ENCODE peak calls at places on chromosomes 1 and 21, in four cellular contexts. S, N, T and X are unnamed samples.
A peak's percentile ranks its signal among the peaks of the same experiment; 100 is the strongest.

GRCh38 chr1:193774536-193775323 is 588.3 kb upstream of the B3GALT2 start:
- DNase-seq in T (no peak), S (no peak), N (no peak), X (no peak)

GRCh38 chr1:68147534-68147933 is 84.8 kb downstream of the WLS start:
- DNase-seq in N (no peak), S (no peak), T (no peak), X (no peak)

GRCh38 chr1:97603776-97604175 is 317.1 kb downstream of the DPYD start:
- DNase-seq in T (no peak), S (peak; percentile 11), N (no peak), X (no peak)

GRCh38 chr1:151981178-151981525 is 12.5 kb downstream of the S100A10 start:
- DNase-seq in T (no peak), S (no peak), N (no peak), X (no peak)

GRCh38 chr21:28794341-28794970 is 198.2 kb downstream of the LTN1 start:
- DNase-seq in T (no peak), S (no peak), N (no peak), X (no peak)

GRCh38 chr1:21397813-21398188 is 42.1 kb upstream of the NBPF3 start:
- DNase-seq in S (no peak), N (no peak), T (no peak), X (no peak)

GRCh38 chr1:182484531-182485257 is 34.7 kb downstream of the RGSL1 start:
- DNase-seq in S (no peak), N (no peak), T (no peak), X (peak; percentile 23)

GRCh38 chr1:211739671-211740411 is 64.4 kb upstream of the NEK2 start:
- DNase-seq in S (no peak), T (no peak), N (no peak), X (no peak)

GRCh38 chr1:155729031-155729898 is 40.4 kb downstream of the DAP3 start:
- DNase-seq in T (peak; percentile 49), N (peak; percentile 18), S (peak; percentile 33), X (peak; percentile 57)

GRCh38 chr21:45497846-45498645 is 44.2 kb downstream of the SLC19A1 start:
- DNase-seq in S (no peak), N (no peak), T (peak; percentile 18), X (no peak)

GRCh38 chr1:243731301-243731891 is 118.6 kb downstream of the AKT3 start:
- DNase-seq in S (no peak), N (no peak), T (no peak), X (no peak)

GRCh38 chr1:19504796-19505693 is 19.7 kb upstream of the CAPZB start:
- DNase-seq in N (peak; percentile 52), S (peak; percentile 89), T (peak; percentile 83), X (no peak)

GRCh38 chr1:218686258-218686657 is 341.1 kb downstream of the TGFB2 start:
- DNase-seq in N (peak; percentile 48), T (no peak), S (peak; percentile 39), X (no peak)

GRCh38 chr1:177305040-177306018 is 134.6 kb downstream of the BRINP2 start:
- DNase-seq in S (no peak), T (no peak), N (no peak), X (no peak)

GRCh38 chr1:42940851-42941639 is 17.6 kb downstream of the SLC2A1 start:
- DNase-seq in T (no peak), S (peak; percentile 85), N (peak; percentile 75), X (no peak)

GRCh38 chr1:21924503-21925005 is 12.6 kb downstream of the HSPG2 start:
- DNase-seq in S (no peak), N (no peak), T (no peak), X (no peak)

GRCh38 chr1:205950826-205951549 is 7.7 kb upstream of the SLC26A9 start:
- DNase-seq in T (no peak), N (peak; percentile 31), S (no peak), X (no peak)

GRCh38 chr1:161020573-161021167 is at the start of gene F11R:
- DNase-seq in S (no peak), N (no peak), T (peak; percentile 63), X (peak; percentile 77)

GRCh38 chr1:234837713-234838112 is 227.7 kb upstream of the IRF2BP2 start:
- DNase-seq in N (no peak), T (no peak), S (no peak), X (no peak)

GRCh38 chr21:32367158-32367557 is 25.7 kb downstream of the URB1 start:
- DNase-seq in T (no peak), S (no peak), N (no peak), X (no peak)

GRCh38 chr1:66207484-66207883 is 326.5 kb upstream of the SGIP1 start:
- DNase-seq in S (no peak), T (peak; percentile 18), N (no peak), X (no peak)

GRCh38 chr21:44285102-44285501 is 574 bp upstream of the AIRE start:
- DNase-seq in N (no peak), T (no peak), S (no peak), X (no peak)

GRCh38 chr1:92410706-92411105 is 76.0 kb downstream of the GFI1 start:
- DNase-seq in S (no peak), N (no peak), T (no peak), X (no peak)

GRCh38 chr1:7234471-7234755 is 449.2 kb downstream of the CAMTA1 start:
- DNase-seq in S (no peak), T (no peak), N (no peak), X (no peak)

GRCh38 chr1:90605070-90605469 is 112.0 kb downstream of the BARHL2 start:
- DNase-seq in N (no peak), S (no peak), T (no peak), X (no peak)

DNA sequence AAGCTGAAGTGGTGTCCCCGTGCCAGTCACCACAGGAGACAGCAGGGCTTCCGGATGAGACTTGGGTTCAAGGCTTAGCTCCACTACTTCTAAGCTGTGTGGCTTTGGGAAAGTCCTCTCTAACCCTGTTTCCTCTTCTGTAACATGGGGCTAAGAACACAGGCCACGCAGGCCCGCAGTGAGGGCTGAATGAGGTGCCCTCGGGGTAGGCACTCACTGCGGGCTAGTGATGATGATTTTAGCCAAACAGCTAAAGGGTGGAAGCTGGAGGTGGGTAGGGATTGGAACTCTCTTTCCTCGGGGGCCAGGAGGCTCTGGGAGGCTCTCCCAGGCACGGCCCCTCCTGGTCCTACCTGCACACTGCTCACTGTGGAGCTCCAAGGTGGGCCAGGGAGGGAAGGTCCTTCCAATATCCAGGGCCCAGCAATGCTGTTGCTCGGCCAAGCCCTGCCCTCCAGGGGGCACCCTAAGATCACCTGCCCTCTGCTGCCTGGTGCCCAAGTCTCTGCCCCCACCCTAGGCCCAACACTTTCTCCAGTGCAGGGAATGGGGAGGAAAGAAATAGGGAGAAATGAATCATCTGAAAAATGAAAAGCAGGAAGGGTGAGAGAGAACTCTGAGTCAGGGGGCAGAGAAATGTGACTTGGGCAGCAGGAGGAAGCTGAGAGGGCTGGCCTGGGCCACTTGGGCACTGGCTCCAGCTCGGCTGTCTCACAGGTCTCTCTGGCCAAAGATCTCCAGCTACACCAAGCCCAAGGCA is 19.2 kb upstream of the EVA1B start:
- DNase-seq in N (no peak), T (peak; percentile 52), S (no peak), X (peak; percentile 55)
- TF ChIP-seq CTCF in N (peak; percentile 70), T (peak; percentile 37), S (peak; percentile 64), X (peak; percentile 34)

GRCh38 chr1:39915499-39916129 is 13.9 kb upstream of the MYCL start:
- DNase-seq in T (no peak), N (no peak), S (no peak), X (no peak)

GRCh38 chr1:39922139-39922757 is 20.5 kb upstream of the MYCL start:
- DNase-seq in S (no peak), N (no peak), T (no peak), X (no peak)

GRCh38 chr1:39917825-39918224 is 16.1 kb upstream of the MYCL start:
- DNase-seq in S (no peak), N (no peak), T (no peak), X (no peak)

GRCh38 chr1:39919545-39919944 is 17.8 kb upstream of the MYCL start:
- DNase-seq in N (peak; percentile 15), S (peak; percentile 21), T (no peak), X (peak; percentile 44)
- TF ChIP-seq CTCF in N (peak; percentile 52), S (peak; percentile 71), T (no peak), X (peak; percentile 78)

DNA sequence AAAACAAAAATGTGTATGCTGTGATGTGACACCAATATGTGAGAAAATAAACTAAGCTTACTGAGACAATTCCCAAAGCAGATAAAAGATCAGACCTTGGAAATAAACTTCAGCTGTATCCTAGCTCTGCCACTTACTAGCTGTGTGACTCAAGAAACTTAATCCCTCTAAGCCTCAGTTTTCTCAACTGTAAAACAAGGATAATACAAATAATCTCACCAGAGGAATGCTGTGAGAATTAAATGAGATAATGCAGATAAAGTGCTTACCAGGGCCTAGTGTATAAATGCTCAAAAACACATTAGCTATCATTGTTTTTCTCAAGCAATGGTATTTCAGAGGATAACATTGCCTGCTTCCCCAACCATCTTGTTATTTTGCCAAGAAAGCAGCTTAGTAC is 2.1 kb downstream of the HEATR1 start:
- DNase-seq in N (no peak), S (no peak), T (no peak), X (no peak)
- TF ChIP-seq CTCF in N (no peak), S (no peak), T (no peak), X (no peak)

GRCh38 chr1:180501865-180502360 is 464 bp downstream of the ACBD6 start:
- DNase-seq in S (no peak), T (no peak), N (no peak), X (no peak)
- TF ChIP-seq CTCF in S (no peak), T (no peak), N (no peak), X (no peak)

DNA sequence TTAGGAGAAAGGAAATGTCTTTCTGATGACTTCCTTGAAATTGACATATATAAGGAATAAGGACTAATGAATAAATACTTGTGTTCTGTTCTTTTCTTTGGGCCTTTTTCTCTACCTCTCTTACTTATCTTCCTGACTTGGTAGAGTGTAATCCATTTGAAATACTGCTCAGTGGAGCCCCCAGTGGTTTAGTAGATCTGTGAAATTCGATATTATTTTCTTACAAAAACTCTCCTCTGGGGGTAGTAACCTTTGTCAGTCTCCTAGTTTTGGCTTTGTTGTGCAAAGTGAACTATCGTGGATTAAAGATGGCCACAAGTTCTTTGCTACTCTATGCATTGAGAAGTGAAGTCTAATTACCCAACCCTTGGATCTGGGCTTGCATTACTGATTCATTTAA is 48.8 kb downstream of the DUSP10 start:
- DNase-seq in S (no peak), T (no peak), N (no peak), X (no peak)
- TF ChIP-seq CTCF in S (peak; percentile 6), T (no peak), N (no peak), X (peak; percentile 53)

GRCh38 chr21:38699048-38699447 is 106.7 kb upstream of the ETS2 start:
- DNase-seq in T (no peak), N (no peak), S (no peak), X (peak; percentile 43)
- TF ChIP-seq CTCF in T (no peak), N (peak; percentile 8), S (peak; percentile 22), X (peak; percentile 58)